ENCODE peak calls at places on chromosomes 4 and X, in nine cellular contexts. G is heart right ventricle; T is omental fat pad; J is OCI-LY7; E is endothelial cell; B is CD4-positive, alpha-beta T cell; I is GM10248; R is suprapubic skin; L is bronchial epithelial cell. S is an unnamed sample.

GRCh38 chr4:103754844-103755243 is 35.1 kb upstream of the TACR3 start:
- DNase-seq in G (no peak), T (no peak), J (no peak), E (no peak), B (no peak), I (no peak), R (no peak), L (peak; percentile 94), S (no peak)

GRCh38 chr4:72312032-72312650 is 256.9 kb downstream of the ADAMTS3 start:
- DNase-seq in G (peak; percentile 59), T (peak; percentile 27), J (no peak), E (no peak), B (no peak), I (no peak), R (peak; percentile 72), L (peak; percentile 95), S (no peak)

GRCh38 chrX:118975831-118976598 is 1.6 kb downstream of the LONRF3 start:
- DNase-seq in G (peak; percentile 74), T (peak; percentile 58), J (no peak), E (peak; percentile 38), B (peak; percentile 52), I (peak; percentile 23), R (peak; percentile 87), L (no peak), S (no peak)

GRCh38 chr4:98700630-98701029 is 42.2 kb upstream of the TSPAN5 start:
- DNase-seq in G (no peak), T (no peak), J (no peak), E (no peak), B (no peak), I (no peak), R (no peak), L (no peak), S (no peak)

GRCh38 chrX:116841290-116841689 is 378.5 kb upstream of the CT83 start:
- DNase-seq in G (no peak), T (no peak), J (no peak), E (no peak), B (no peak), I (no peak), R (no peak), L (no peak), S (no peak)

GRCh38 chr4:3302164-3302785 is 9.5 kb downstream of the RGS12 start:
- DNase-seq in G (no peak), T (no peak), J (no peak), E (no peak), B (peak; percentile 95), I (peak; percentile 64), R (no peak), L (no peak), S (no peak)

GRCh38 chrX:323721-324628 is 5.4 kb upstream of the GTPBP6 start:
- DNase-seq in G (no peak), T (no peak), J (peak; percentile 71), E (no peak), B (no peak), I (no peak), R (peak; percentile 75), L (peak; percentile 76), S (peak; percentile 81)

GRCh38 chrX:112043997-112044396 is 38.6 kb downstream of the TRPC5 start:
- DNase-seq in G (no peak), T (no peak), J (peak; percentile 2), E (peak; percentile 3), B (no peak), I (no peak), R (no peak), L (peak; percentile 13), S (no peak)

GRCh38 chr4:45931151-45931550 is 192.7 kb downstream of the GABRG1 start:
- DNase-seq in G (no peak), T (no peak), J (no peak), E (no peak), B (no peak), I (no peak), R (no peak), L (peak; percentile 16), S (no peak)

GRCh38 chrX:40420899-40421729 is 159.7 kb upstream of the ATP6AP2 start:
- DNase-seq in G (peak; percentile 11), T (no peak), J (no peak), E (no peak), B (no peak), I (no peak), R (no peak), L (no peak), S (no peak)

GRCh38 chr4:168633071-168633470 is 136.2 kb downstream of the PALLD start:
- DNase-seq in G (no peak), T (no peak), J (no peak), E (no peak), B (no peak), I (no peak), R (no peak), L (no peak), S (no peak)

GRCh38 chr4:17681921-17682566 is 67.6 kb downstream of the MED28 start:
- DNase-seq in G (no peak), T (no peak), J (no peak), E (no peak), B (no peak), I (peak; percentile 0), R (no peak), L (no peak), S (no peak)

GRCh38 chr4:110270492-110271197 is 72.2 kb upstream of the ELOVL6 start:
- DNase-seq in G (no peak), T (no peak), J (no peak), E (no peak), B (no peak), I (no peak), R (no peak), L (peak; percentile 45), S (no peak)

GRCh38 chr4:153517159-153517558 is 51.0 kb downstream of the TMEM131L start:
- DNase-seq in G (no peak), T (no peak), J (no peak), E (no peak), B (no peak), I (no peak), R (no peak), L (peak; percentile 63), S (no peak)

GRCh38 chr4:56619160-56619559 is 61.9 kb downstream of the HOPX start:
- DNase-seq in G (no peak), T (no peak), J (no peak), E (no peak), B (no peak), I (no peak), R (no peak), L (peak; percentile 56), S (no peak)

GRCh38 chr4:80195441-80196139 is 1.7 kb upstream of the PRDM8 start:
- DNase-seq in G (no peak), T (no peak), J (no peak), E (no peak), B (no peak), I (no peak), R (no peak), L (no peak), S (no peak)

GRCh38 chr4:123304151-123305021 is 92.2 kb upstream of the SPRY1 start:
- DNase-seq in G (no peak), T (no peak), J (peak; percentile 86), E (peak; percentile 20), B (no peak), I (no peak), R (no peak), L (no peak), S (no peak)
- TF ChIP-seq CTCF in G (no peak), T (no peak), J (peak; percentile 66), E (no peak), B (no peak), I (no peak), R (no peak), L (no peak), S (no peak)

GRCh38 chrX:47849776-47850175 is 13.1 kb downstream of the ZNF81 start:
- DNase-seq in G (no peak), T (no peak), J (peak; percentile 14), E (no peak), B (no peak), I (no peak), R (no peak), L (no peak), S (no peak)

GRCh38 chrX:47859686-47860085 is 23.0 kb downstream of the ZNF81 start:
- DNase-seq in G (no peak), T (no peak), J (no peak), E (no peak), B (no peak), I (no peak), R (no peak), L (no peak), S (no peak)

DNA sequence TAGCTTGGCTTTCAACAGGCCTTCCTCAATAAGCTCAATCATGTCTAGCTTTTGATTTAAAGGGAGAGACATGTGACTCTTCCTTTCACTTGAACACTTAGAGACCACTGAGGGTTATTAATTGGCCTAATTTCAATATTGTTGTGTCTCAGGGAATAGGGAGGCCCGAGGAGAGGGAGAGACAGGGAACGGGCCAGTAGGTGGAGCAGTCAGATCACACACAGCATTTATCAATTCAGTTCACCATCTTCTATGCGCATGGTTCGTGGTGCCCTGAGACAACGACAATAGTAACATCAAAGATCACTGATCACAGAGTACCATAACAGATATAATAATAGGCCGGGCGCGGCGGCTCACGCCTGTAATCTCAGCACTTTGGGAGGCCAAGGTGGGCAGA is 17.8 kb downstream of the ZNF81 start:
- DNase-seq in G (no peak), T (no peak), J (peak; percentile 22), E (peak; percentile 10), B (peak; percentile 8), I (no peak), R (no peak), L (no peak), S (no peak)
- TF ChIP-seq CTCF in G (peak; percentile 9), T (no peak), J (peak; percentile 66), E (no peak), B (no peak), I (peak; percentile 12), R (no peak), L (peak; percentile 54), S (peak; percentile 64)

GRCh38 chr4:185657191-185657590 is 121.9 kb upstream of the PDLIM3 start:
- DNase-seq in G (no peak), T (no peak), J (no peak), E (no peak), B (no peak), I (no peak), R (no peak), L (no peak), S (no peak)

GRCh38 chr4:185657699-185658098 is 122.4 kb upstream of the PDLIM3 start:
- DNase-seq in G (no peak), T (no peak), J (no peak), E (no peak), B (no peak), I (no peak), R (no peak), L (no peak), S (no peak)

GRCh38 chr4:185654965-185655554 is 119.8 kb upstream of the PDLIM3 start:
- DNase-seq in G (no peak), T (no peak), J (no peak), E (no peak), B (no peak), I (no peak), R (no peak), L (no peak), S (no peak)

GRCh38 chr4:185654311-185654710 is 119.0 kb upstream of the PDLIM3 start:
- DNase-seq in G (no peak), T (no peak), J (no peak), E (no peak), B (no peak), I (no peak), R (no peak), L (peak; percentile 44), S (no peak)

GRCh38 chr4:185656467-185656890 is 121.2 kb upstream of the PDLIM3 start:
- DNase-seq in G (peak; percentile 37), T (no peak), J (no peak), E (no peak), B (no peak), I (no peak), R (no peak), L (no peak), S (no peak)
- TF ChIP-seq CTCF in G (no peak), T (no peak), J (no peak), E (no peak), B (no peak), I (no peak), R (peak; percentile 23), L (peak; percentile 38), S (peak; percentile 76)

GRCh38 chr4:66108898-66109297 is 438.6 kb upstream of the EPHA5 start:
- DNase-seq in G (no peak), T (no peak), J (no peak), E (no peak), B (no peak), I (no peak), R (no peak), L (no peak), S (no peak)
- TF ChIP-seq CTCF in G (no peak), T (no peak), J (no peak), E (peak; percentile 28), B (no peak), I (no peak), R (no peak), L (no peak), S (peak; percentile 62)